ENCODE peak calls at places on chromosomes 13 and 19, in nine cellular contexts. One of them, this sample, is unnamed.

GRCh38 chr13:99610702-99611289 is 109.5 kb downstream of the TM9SF2 start:
- DNase-seq in CD4-positive, alpha-beta memory T cell: no peak
- DNase-seq in stimulated activated CD4-positive, alpha-beta T cell treated with anti-CD3 and anti-CD28 coated beads, TNF-alpha, amount 100 ng/mL, for 1 hour: no peak
- DNase-seq in GDM1: no peak
- DNase-seq in nucleus accumbens: no peak
- DNase-seq in NCI-H510A treated with DMSO at 0.1 percent for 48 hours: no peak
- DNase-seq in NCI-H1092: no peak
- DNase-seq in tibial artery: no peak
- DNase-seq in CD14-positive monocyte: no peak
- DNase-seq in this sample: no peak

GRCh38 chr19:10718205-10719196 is 622 bp downstream of the DNM2 start:
- DNase-seq in NCI-H510A treated with DMSO at 0.1 percent for 48 hours: no peak
- DNase-seq in CD14-positive monocyte: no peak
- DNase-seq in stimulated activated CD4-positive, alpha-beta T cell treated with anti-CD3 and anti-CD28 coated beads, TNF-alpha, amount 100 ng/mL, for 1 hour: peak
- DNase-seq in NCI-H1092: no peak
- DNase-seq in CD4-positive, alpha-beta memory T cell: peak
- DNase-seq in nucleus accumbens: peak
- DNase-seq in GDM1: peak
- DNase-seq in tibial artery: no peak
- DNase-seq in this sample: no peak

GRCh38 chr19:48874309-48875135 is 2.3 kb downstream of the PPP1R15A start:
- DNase-seq in stimulated activated CD4-positive, alpha-beta T cell treated with anti-CD3 and anti-CD28 coated beads, TNF-alpha, amount 100 ng/mL, for 1 hour: no peak
- DNase-seq in tibial artery: peak
- DNase-seq in GDM1: no peak
- DNase-seq in nucleus accumbens: no peak
- DNase-seq in NCI-H1092: no peak
- DNase-seq in NCI-H510A treated with DMSO at 0.1 percent for 48 hours: no peak
- DNase-seq in CD4-positive, alpha-beta memory T cell: no peak
- DNase-seq in CD14-positive monocyte: peak
- DNase-seq in this sample: no peak

GRCh38 chr19:45601524-45602522 is at the start of gene GPR4:
- DNase-seq in NCI-H1092: no peak
- DNase-seq in GDM1: no peak
- DNase-seq in NCI-H510A treated with DMSO at 0.1 percent for 48 hours: no peak
- DNase-seq in stimulated activated CD4-positive, alpha-beta T cell treated with anti-CD3 and anti-CD28 coated beads, TNF-alpha, amount 100 ng/mL, for 1 hour: no peak
- DNase-seq in CD14-positive monocyte: no peak
- DNase-seq in tibial artery: no peak
- DNase-seq in nucleus accumbens: no peak
- DNase-seq in CD4-positive, alpha-beta memory T cell: no peak
- DNase-seq in this sample: no peak

GRCh38 chr13:77545626-77546412 is 10.3 kb downstream of the SCEL start:
- DNase-seq in stimulated activated CD4-positive, alpha-beta T cell treated with anti-CD3 and anti-CD28 coated beads, TNF-alpha, amount 100 ng/mL, for 1 hour: no peak
- DNase-seq in tibial artery: no peak
- DNase-seq in NCI-H510A treated with DMSO at 0.1 percent for 48 hours: peak
- DNase-seq in CD14-positive monocyte: no peak
- DNase-seq in NCI-H1092: no peak
- DNase-seq in GDM1: no peak
- DNase-seq in nucleus accumbens: no peak
- DNase-seq in CD4-positive, alpha-beta memory T cell: no peak
- DNase-seq in this sample: no peak

GRCh38 chr13:75016225-75016624 is 465.7 kb downstream of the TBC1D4 start:
- DNase-seq in tibial artery: no peak
- DNase-seq in GDM1: no peak
- DNase-seq in nucleus accumbens: no peak
- DNase-seq in NCI-H510A treated with DMSO at 0.1 percent for 48 hours: no peak
- DNase-seq in CD4-positive, alpha-beta memory T cell: no peak
- DNase-seq in stimulated activated CD4-positive, alpha-beta T cell treated with anti-CD3 and anti-CD28 coated beads, TNF-alpha, amount 100 ng/mL, for 1 hour: no peak
- DNase-seq in CD14-positive monocyte: no peak
- DNase-seq in NCI-H1092: no peak
- DNase-seq in this sample: no peak

GRCh38 chr19:3801412-3802096 is 15.4 kb upstream of the MATK start:
- DNase-seq in NCI-H1092: peak
- DNase-seq in tibial artery: no peak
- DNase-seq in CD14-positive monocyte: no peak
- DNase-seq in GDM1: no peak
- DNase-seq in nucleus accumbens: peak
- DNase-seq in stimulated activated CD4-positive, alpha-beta T cell treated with anti-CD3 and anti-CD28 coated beads, TNF-alpha, amount 100 ng/mL, for 1 hour: peak
- DNase-seq in CD4-positive, alpha-beta memory T cell: peak
- DNase-seq in NCI-H510A treated with DMSO at 0.1 percent for 48 hours: peak
- DNase-seq in this sample: peak

GRCh38 chr13:83622422-83622784 is 259.9 kb downstream of the SLITRK1 start:
- DNase-seq in tibial artery: no peak
- DNase-seq in GDM1: no peak
- DNase-seq in NCI-H1092: no peak
- DNase-seq in CD4-positive, alpha-beta memory T cell: no peak
- DNase-seq in CD14-positive monocyte: no peak
- DNase-seq in NCI-H510A treated with DMSO at 0.1 percent for 48 hours: no peak
- DNase-seq in stimulated activated CD4-positive, alpha-beta T cell treated with anti-CD3 and anti-CD28 coated beads, TNF-alpha, amount 100 ng/mL, for 1 hour: no peak
- DNase-seq in nucleus accumbens: no peak
- DNase-seq in this sample: no peak

GRCh38 chr19:18470153-18470552 is 32.2 kb upstream of the ISYNA1 start:
- DNase-seq in GDM1: no peak
- DNase-seq in NCI-H510A treated with DMSO at 0.1 percent for 48 hours: no peak
- DNase-seq in stimulated activated CD4-positive, alpha-beta T cell treated with anti-CD3 and anti-CD28 coated beads, TNF-alpha, amount 100 ng/mL, for 1 hour: no peak
- DNase-seq in tibial artery: no peak
- DNase-seq in CD4-positive, alpha-beta memory T cell: peak
- DNase-seq in CD14-positive monocyte: no peak
- DNase-seq in NCI-H1092: no peak
- DNase-seq in nucleus accumbens: no peak
- DNase-seq in this sample: no peak

This sample was measured in NCI-H774.